ENCODE peak calls at places on chromosomes 12 and 14, in seven cellular contexts. C, Q, V, J, M, P and N are unnamed samples.

GRCh38 chr14:69529563-69529962 is 45.0 kb downstream of the PLEKHD1 start:
- DNase-seq in P (no peak), J (no peak), Q (no peak), C (no peak), M (no peak), V (no peak), N (no peak)

GRCh38 chr14:100674897-100675618 is 51.6 kb upstream of the DLK1 start:
- DNase-seq in P (no peak), J (no peak), Q (no peak), M (no peak), C (no peak), V (no peak), N (no peak)

GRCh38 chr14:74081491-74081890 is 2.8 kb downstream of the ALDH6A1 start:
- DNase-seq in M (no peak), V (no peak), P (no peak), C (no peak), J (no peak), Q (no peak), N (no peak)

GRCh38 chr12:108135627-108136026 is 6.5 kb downstream of the WSCD2 start:
- DNase-seq in J (no peak), M (no peak), C (no peak), Q (no peak), V (no peak), P (no peak), N (no peak)

GRCh38 chr14:43411841-43412240 is 1095.2 kb downstream of the FSCB start:
- DNase-seq in V (no peak), P (no peak), C (no peak), Q (no peak), J (no peak), M (no peak), N (no peak)

GRCh38 chr12:115859231-115859630 is 418.3 kb downstream of the MED13L start:
- DNase-seq in C (no peak), M (no peak), Q (no peak), V (no peak), J (no peak), P (no peak), N (no peak)

GRCh38 chr14:96098309-96098998 is 59.3 kb downstream of the C14orf132 start:
- DNase-seq in P (peak), V (peak), C (no peak), J (no peak), M (peak), Q (no peak), N (peak)

GRCh38 chr14:103669370-103669769 is 40.4 kb downstream of the KLC1 start:
- DNase-seq in J (no peak), P (no peak), M (no peak), Q (no peak), C (no peak), V (no peak), N (no peak)

GRCh38 chr14:57244103-57244502 is 24.6 kb downstream of the EXOC5 start:
- DNase-seq in M (no peak), C (no peak), P (no peak), J (no peak), Q (no peak), V (no peak), N (no peak)

GRCh38 chr14:36941783-36942521 is 230.5 kb downstream of the SLC25A21 start:
- DNase-seq in V (peak), Q (peak), M (peak), J (no peak), P (peak), C (peak), N (peak)

GRCh38 chr14:84420236-84420635 is 1109.7 kb upstream of the FLRT2 start:
- DNase-seq in C (no peak), M (no peak), P (no peak), V (no peak), J (no peak), Q (no peak), N (no peak)

DNA sequence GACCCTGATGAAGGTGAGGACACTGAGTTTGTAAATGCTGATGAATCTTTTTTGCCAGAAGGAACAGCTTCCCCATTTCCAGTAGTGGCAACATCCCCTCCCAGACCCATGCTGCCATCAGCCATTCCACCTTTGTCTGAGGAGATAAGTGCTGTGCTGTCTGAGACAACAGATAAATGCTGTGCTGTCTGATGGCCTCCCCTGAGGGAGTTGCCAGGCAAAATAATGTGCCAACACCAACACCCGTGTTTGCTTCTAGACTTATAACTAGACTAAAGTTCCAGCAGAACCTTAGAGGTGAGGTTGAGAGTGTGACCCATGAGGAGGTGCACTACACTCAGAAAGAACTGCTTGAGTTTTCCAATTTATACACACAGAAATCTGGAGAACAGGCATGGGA is 349.5 kb downstream of the C12orf75 start:
- DNase-seq in M (no peak), Q (no peak), C (no peak), V (no peak), J (no peak), P (no peak), N (no peak)
- H3K4me3 ChIP-seq in M (no peak), Q (no peak), C (no peak), V (no peak), J (no peak), P (no peak), N (no peak)

GRCh38 chr12:12533238-12533829 is 29.3 kb downstream of the DUSP16 start:
- DNase-seq in P (peak), J (no peak), Q (no peak), C (no peak), V (peak), M (peak), N (no peak)
- H3K27ac ChIP-seq in P (peak), J (no peak), Q (no peak), C (no peak), V (peak), M (peak), N (peak)

GRCh38 chr14:22888662-22889061 is 5.6 kb downstream of the REM2 start:
- DNase-seq in V (no peak), J (no peak), Q (no peak), M (no peak), C (no peak), P (peak), N (no peak)

GRCh38 chr14:22887260-22887989 is 4.4 kb downstream of the REM2 start:
- DNase-seq in P (peak), J (no peak), Q (no peak), C (no peak), V (peak), M (peak), N (no peak)

GRCh38 chr14:22885975-22886374 is 3.0 kb downstream of the REM2 start:
- DNase-seq in M (no peak), C (no peak), P (no peak), V (no peak), Q (no peak), J (no peak), N (no peak)

GRCh38 chr14:22886500-22887259 is 3.7 kb downstream of the REM2 start:
- DNase-seq in J (peak), V (peak), P (peak), M (peak), Q (peak), C (peak), N (no peak)

GRCh38 chr14:22887990-22888378 is 5.0 kb downstream of the REM2 start:
- DNase-seq in Q (no peak), V (no peak), M (no peak), J (no peak), P (no peak), C (no peak), N (no peak)
- H3K4me3 ChIP-seq in Q (peak), V (peak), M (peak), J (peak), P (no peak), C (no peak), N (no peak)

GRCh38 chr12:47349102-47349769 is 269.5 kb upstream of the AMIGO2 start:
- DNase-seq in P (no peak), J (no peak), V (no peak), M (no peak), Q (no peak), C (no peak), N (no peak)

GRCh38 chr12:47346251-47347019 is 266.7 kb upstream of the AMIGO2 start:
- DNase-seq in Q (no peak), V (no peak), C (no peak), P (peak), M (no peak), J (no peak), N (no peak)

GRCh38 chr12:47343684-47344567 is 264.2 kb upstream of the AMIGO2 start:
- DNase-seq in M (no peak), C (no peak), P (no peak), V (no peak), J (no peak), Q (no peak), N (no peak)

GRCh38 chr12:47349770-47350408 is 270.1 kb upstream of the AMIGO2 start:
- DNase-seq in C (no peak), Q (no peak), J (no peak), M (no peak), V (no peak), P (no peak), N (no peak)

GRCh38 chr12:47348206-47348605 is 268.4 kb upstream of the AMIGO2 start:
- DNase-seq in M (no peak), J (no peak), P (no peak), Q (no peak), V (no peak), C (no peak), N (no peak)
- H3K27ac ChIP-seq in M (no peak), J (no peak), P (no peak), Q (no peak), V (no peak), C (no peak), N (no peak)

GRCh38 chr12:72275551-72275950 is 3.4 kb downstream of the TRHDE start:
- DNase-seq in Q (no peak), P (no peak), M (no peak), J (no peak), V (no peak), C (no peak), N (no peak)
- H3K4me3 ChIP-seq in Q (no peak), P (no peak), M (no peak), J (no peak), V (no peak), C (no peak), N (peak)

DNA sequence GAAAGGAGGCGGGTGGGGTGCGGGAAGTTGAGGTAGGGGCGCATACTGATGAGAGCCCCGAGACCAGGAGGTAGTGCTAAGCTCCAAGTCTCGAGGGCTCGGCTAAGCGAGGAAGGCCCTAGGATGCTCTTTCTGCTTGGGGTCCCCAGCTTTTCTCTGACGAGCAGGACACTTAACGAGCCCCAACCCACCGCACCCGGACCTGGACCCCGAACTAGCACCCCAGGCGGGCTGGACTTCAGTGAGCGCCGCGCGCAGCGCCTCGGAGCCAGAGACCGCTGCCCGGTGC is 4.7 kb upstream of the C1QL4 start:
- DNase-seq in V (no peak), Q (no peak), C (no peak), J (no peak), M (no peak), P (no peak), N (no peak)
- H3K27ac ChIP-seq in V (no peak), Q (no peak), C (no peak), J (no peak), M (no peak), P (no peak), N (no peak)

GRCh38 chr12:8699714-8700113 is 1.9 kb downstream of the RIMKLB start:
- DNase-seq in J (no peak), V (no peak), M (no peak), Q (no peak), P (no peak), C (no peak), N (no peak)
- H3K4me3 ChIP-seq in J (no peak), V (no peak), M (no peak), Q (no peak), P (no peak), C (peak), N (no peak)

GRCh38 chr14:86722612-86723253 is 1192.8 kb downstream of the FLRT2 start:
- DNase-seq in J (no peak), Q (no peak), M (no peak), V (no peak), C (no peak), P (no peak), N (no peak)

DNA sequence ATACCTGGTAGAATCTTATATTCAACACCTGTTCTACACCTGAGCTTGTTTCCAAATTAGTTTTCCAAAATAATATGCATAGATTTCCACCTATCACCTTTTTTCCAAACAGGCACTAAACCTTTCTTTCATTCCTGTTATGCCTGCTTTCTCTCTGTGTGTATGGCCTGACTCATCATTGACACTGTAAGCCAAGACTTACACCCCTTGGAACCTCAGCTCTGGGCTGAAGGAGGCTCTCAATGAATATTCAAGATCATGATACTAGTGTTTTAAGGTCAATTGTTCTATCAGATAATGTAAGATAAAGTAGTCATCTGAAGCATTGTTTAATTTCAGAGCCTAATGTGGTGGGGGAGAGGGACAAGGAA is 1193.3 kb downstream of the FLRT2 start:
- DNase-seq in P (no peak), J (no peak), M (no peak), Q (no peak), V (no peak), C (no peak), N (no peak)
- H3K27ac ChIP-seq in P (no peak), J (no peak), M (no peak), Q (no peak), V (no peak), C (no peak), N (no peak)

DNA sequence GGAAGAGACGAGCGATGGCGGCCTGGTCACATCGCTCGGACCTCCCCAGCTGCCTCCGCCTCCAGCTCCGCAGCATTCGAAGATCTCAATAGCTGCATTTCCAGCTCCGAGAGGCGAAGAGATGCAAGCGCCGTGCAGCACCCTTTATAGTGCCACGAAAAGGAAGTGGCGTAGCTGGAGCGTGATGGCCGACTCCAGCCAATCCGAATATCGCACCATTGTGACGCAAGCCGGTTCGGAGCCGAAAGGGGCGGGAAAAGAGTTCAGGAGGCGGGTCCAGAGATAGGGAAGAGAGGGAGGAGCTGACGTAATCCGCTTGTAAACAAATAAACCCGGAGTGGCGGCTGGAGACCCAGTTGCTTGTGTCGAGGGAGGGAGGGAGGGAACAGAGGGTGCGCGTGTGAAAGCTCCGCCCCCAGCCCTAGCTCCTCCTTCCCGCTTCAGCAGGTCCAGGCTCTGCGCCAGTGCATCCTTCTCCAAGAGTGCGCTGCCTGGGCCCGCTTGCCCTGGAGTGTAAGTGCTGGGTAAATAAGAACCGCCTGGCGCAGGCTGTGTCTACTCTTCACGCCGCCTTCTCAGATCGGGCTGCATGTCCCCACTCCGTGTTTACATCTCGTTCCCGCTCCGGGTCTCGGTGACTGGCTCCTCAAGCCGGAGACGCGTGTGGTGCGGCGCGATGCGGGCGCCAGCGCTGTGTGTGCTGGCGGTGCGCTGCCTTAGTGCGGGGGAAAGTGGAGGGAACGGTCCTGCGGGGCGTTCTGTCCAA is at the start of gene BTG1:
- DNase-seq in J (peak), Q (peak), P (peak), M (peak), V (peak), C (peak), N (peak)
- H3K4me3 ChIP-seq in J (peak), Q (peak), P (peak), M (peak), V (peak), C (peak), N (peak)